ENCODE peak calls at places on chromosome 12, in seven cellular contexts. V is skeletal muscle cell, B is kidney tubule cell, J is RWPE1, F is gastrocnemius medialis, N is amniotic epithelial cell, H is left ventricle myocardium superior. G is an unnamed sample.

GRCh38 chr12:132314516-132315233 is 14.7 kb downstream of the GALNT9 start:
- DNase-seq in B (no peak), N (no peak), J (no peak), V (no peak), H (peak), F (no peak), G (no peak)

GRCh38 chr12:42916143-42916542 is 326.6 kb upstream of the PRICKLE1 start:
- DNase-seq in J (no peak), H (no peak), N (no peak), F (no peak), B (peak), V (no peak), G (no peak)

GRCh38 chr12:111368291-111368683 is 608 bp downstream of the PHETA1 start:
- DNase-seq in F (no peak), H (peak), B (no peak), V (no peak), J (no peak), N (no peak), G (peak)

GRCh38 chr12:11697670-11698387 is 48.4 kb downstream of the ETV6 start:
- DNase-seq in H (no peak), B (peak), J (peak), V (no peak), F (no peak), N (peak), G (no peak)

GRCh38 chr12:47397664-47398281 is 308.1 kb downstream of the RPAP3 start:
- DNase-seq in J (peak), F (no peak), B (peak), H (no peak), V (peak), N (peak), G (no peak)

GRCh38 chr12:6376079-6376941 is 947 bp upstream of the SCNN1A start:
- DNase-seq in J (peak), N (peak), V (no peak), F (no peak), B (peak), H (peak), G (no peak)

GRCh38 chr12:10641735-10642500 is 28.5 kb upstream of the MAGOHB start:
- DNase-seq in V (peak), J (peak), B (peak), N (peak), F (no peak), H (no peak), G (no peak)

GRCh38 chr12:12539411-12539810 is 23.3 kb downstream of the DUSP16 start:
- DNase-seq in V (no peak), J (no peak), B (peak), F (no peak), N (no peak), H (no peak), G (no peak)

GRCh38 chr12:21369141-21369980 is 3.3 kb upstream of the IAPP start:
- DNase-seq in N (no peak), V (no peak), J (no peak), H (no peak), F (no peak), B (no peak), G (no peak)

G was measured in heart right ventricle.